ENCODE peak calls at places on chromosome 6, in five cellular contexts. One of them, this sample, is unnamed.

GRCh38 chr6:45477785-45478184 is 100.1 kb upstream of the SUPT3H start:
- DNase-seq in heart right ventricle: no peak
- DNase-seq in ovary: no peak
- DNase-seq in stomach: no peak
- DNase-seq in upper lobe of left lung: no peak
- DNase-seq in this sample: no peak

GRCh38 chr6:112251170-112251945 is 3.0 kb downstream of the LAMA4 start:
- DNase-seq in stomach: no peak
- DNase-seq in ovary: peak; percentile 50
- DNase-seq in heart right ventricle: peak; percentile 23
- DNase-seq in upper lobe of left lung: no peak
- DNase-seq in this sample: no peak

GRCh38 chr6:16450821-16451220 is 212.4 kb downstream of the GMPR start:
- DNase-seq in ovary: no peak
- DNase-seq in heart right ventricle: no peak
- DNase-seq in upper lobe of left lung: no peak
- DNase-seq in stomach: no peak
- DNase-seq in this sample: no peak

GRCh38 chr6:37602360-37602759 is 95.3 kb downstream of the MDGA1 start:
- DNase-seq in heart right ventricle: no peak
- DNase-seq in ovary: no peak
- DNase-seq in upper lobe of left lung: no peak
- DNase-seq in stomach: no peak
- DNase-seq in this sample: no peak

GRCh38 chr6:32882879-32883250 is 28.9 kb downstream of the PSMB9 start:
- DNase-seq in heart right ventricle: no peak
- DNase-seq in ovary: no peak
- DNase-seq in stomach: no peak
- DNase-seq in upper lobe of left lung: no peak
- DNase-seq in this sample: no peak

GRCh38 chr6:96015321-96015790 is 418 bp upstream of the FUT9 start:
- DNase-seq in stomach: peak; percentile 81
- DNase-seq in heart right ventricle: no peak
- DNase-seq in ovary: no peak
- DNase-seq in upper lobe of left lung: peak; percentile 59
- DNase-seq in this sample: no peak

GRCh38 chr6:121607716-121608115 is 172.3 kb downstream of the GJA1 start:
- DNase-seq in upper lobe of left lung: no peak
- DNase-seq in stomach: no peak
- DNase-seq in heart right ventricle: no peak
- DNase-seq in ovary: no peak
- DNase-seq in this sample: no peak

GRCh38 chr6:67594366-67594765 is 1040.7 kb upstream of the ADGRB3 start:
- DNase-seq in stomach: no peak
- DNase-seq in heart right ventricle: no peak
- DNase-seq in ovary: no peak
- DNase-seq in upper lobe of left lung: no peak
- DNase-seq in this sample: no peak

GRCh38 chr6:22025468-22026159 is 271.2 kb downstream of the PRL start:
- DNase-seq in heart right ventricle: no peak
- DNase-seq in stomach: no peak
- DNase-seq in upper lobe of left lung: no peak
- DNase-seq in ovary: peak; percentile 35
- DNase-seq in this sample: no peak

GRCh38 chr6:89944826-89945407 is 50.6 kb downstream of the GJA10 start:
- DNase-seq in ovary: no peak
- DNase-seq in upper lobe of left lung: no peak
- DNase-seq in stomach: no peak
- DNase-seq in heart right ventricle: no peak
- DNase-seq in this sample: no peak

GRCh38 chr6:89025633-89026032 is 54.9 kb upstream of the PNRC1 start:
- DNase-seq in stomach: no peak
- DNase-seq in upper lobe of left lung: no peak
- DNase-seq in heart right ventricle: no peak
- DNase-seq in ovary: no peak
- DNase-seq in this sample: no peak

GRCh38 chr6:10954590-10955010 is 67.7 kb downstream of the SYCP2L start:
- DNase-seq in upper lobe of left lung: peak; percentile 92
- DNase-seq in stomach: peak; percentile 75
- DNase-seq in ovary: no peak
- DNase-seq in heart right ventricle: peak; percentile 78
- DNase-seq in this sample: no peak

GRCh38 chr6:29142349-29142748 is 28.4 kb upstream of the OR2J2 start:
- DNase-seq in heart right ventricle: no peak
- DNase-seq in ovary: no peak
- DNase-seq in stomach: no peak
- DNase-seq in upper lobe of left lung: no peak
- DNase-seq in this sample: no peak

GRCh38 chr6:127520061-127520460 is 926 bp upstream of the MTCL3 start:
- DNase-seq in ovary: no peak
- DNase-seq in heart right ventricle: no peak
- DNase-seq in upper lobe of left lung: no peak
- DNase-seq in stomach: no peak
- DNase-seq in this sample: no peak

GRCh38 chr6:130970839-130971410 is 92.1 kb downstream of the EPB41L2 start:
- DNase-seq in upper lobe of left lung: no peak
- DNase-seq in stomach: no peak
- DNase-seq in heart right ventricle: no peak
- DNase-seq in ovary: no peak
- DNase-seq in this sample: no peak

GRCh38 chr6:31663961-31664789 is 622 bp downstream of the GPANK1 start:
- DNase-seq in heart right ventricle: peak; percentile 29
- DNase-seq in upper lobe of left lung: no peak
- DNase-seq in stomach: no peak
- DNase-seq in ovary: peak; percentile 38
- DNase-seq in this sample: no peak

GRCh38 chr6:107666084-107666981 is 157.8 kb downstream of the SCML4 start:
- DNase-seq in ovary: no peak
- DNase-seq in stomach: no peak
- DNase-seq in upper lobe of left lung: no peak
- DNase-seq in heart right ventricle: no peak
- DNase-seq in this sample: no peak
- H3K4me3 ChIP-seq in ovary: no peak overlapping the region
- H3K4me3 ChIP-seq in stomach: no peak overlapping the region
- H3K4me3 ChIP-seq in upper lobe of left lung: no peak overlapping the region
- H3K4me3 ChIP-seq in heart right ventricle: no peak overlapping the region
- H3K4me3 ChIP-seq in this sample: no peak overlapping the region

GRCh38 chr6:4405609-4406212 is 270.3 kb upstream of the ECI2 start:
- DNase-seq in upper lobe of left lung: peak; percentile 14
- DNase-seq in ovary: no peak
- DNase-seq in stomach: no peak
- DNase-seq in heart right ventricle: no peak
- DNase-seq in this sample: no peak
- H3K27ac ChIP-seq in upper lobe of left lung: no peak overlapping the region
- H3K27ac ChIP-seq in ovary: no peak overlapping the region
- H3K27ac ChIP-seq in stomach: no peak overlapping the region
- H3K27ac ChIP-seq in heart right ventricle: no peak overlapping the region
- H3K27ac ChIP-seq in this sample: no peak overlapping the region

GRCh38 chr6:167947716-167948115 is 49.8 kb upstream of the KIF25 start:
- DNase-seq in ovary: no peak
- DNase-seq in heart right ventricle: no peak
- DNase-seq in stomach: no peak
- DNase-seq in upper lobe of left lung: no peak
- DNase-seq in this sample: no peak

GRCh38 chr6:167951781-167952511 is 45.5 kb upstream of the KIF25 start:
- DNase-seq in heart right ventricle: no peak
- DNase-seq in stomach: no peak
- DNase-seq in ovary: no peak
- DNase-seq in upper lobe of left lung: peak; percentile 75
- DNase-seq in this sample: no peak

GRCh38 chr6:167949121-167949684 is 48.3 kb upstream of the KIF25 start:
- DNase-seq in stomach: no peak
- DNase-seq in ovary: no peak
- DNase-seq in heart right ventricle: no peak
- DNase-seq in upper lobe of left lung: no peak
- DNase-seq in this sample: no peak

GRCh38 chr6:167945937-167946485 is 51.5 kb upstream of the KIF25 start:
- DNase-seq in ovary: no peak
- DNase-seq in stomach: no peak
- DNase-seq in upper lobe of left lung: no peak
- DNase-seq in heart right ventricle: no peak
- DNase-seq in this sample: no peak

GRCh38 chr6:167948716-167949115 is 48.8 kb upstream of the KIF25 start:
- DNase-seq in upper lobe of left lung: no peak
- DNase-seq in heart right ventricle: no peak
- DNase-seq in ovary: no peak
- DNase-seq in stomach: no peak
- DNase-seq in this sample: no peak
- H3K36me3 ChIP-seq in upper lobe of left lung: peaks cover 71% of the 10 kb centered on the region
- H3K36me3 ChIP-seq in heart right ventricle: peaks cover 100% of the 10 kb centered on the region
- H3K36me3 ChIP-seq in ovary: no peaks in the 10 kb centered on the region
- H3K36me3 ChIP-seq in stomach: peaks cover 98% of the 10 kb centered on the region
- H3K36me3 ChIP-seq in this sample: no peaks in the 10 kb centered on the region

GRCh38 chr6:87501809-87502572 is 29.2 kb downstream of the SLC35A1 start:
- DNase-seq in ovary: no peak
- DNase-seq in upper lobe of left lung: no peak
- DNase-seq in stomach: no peak
- DNase-seq in heart right ventricle: no peak
- DNase-seq in this sample: no peak

DNA sequence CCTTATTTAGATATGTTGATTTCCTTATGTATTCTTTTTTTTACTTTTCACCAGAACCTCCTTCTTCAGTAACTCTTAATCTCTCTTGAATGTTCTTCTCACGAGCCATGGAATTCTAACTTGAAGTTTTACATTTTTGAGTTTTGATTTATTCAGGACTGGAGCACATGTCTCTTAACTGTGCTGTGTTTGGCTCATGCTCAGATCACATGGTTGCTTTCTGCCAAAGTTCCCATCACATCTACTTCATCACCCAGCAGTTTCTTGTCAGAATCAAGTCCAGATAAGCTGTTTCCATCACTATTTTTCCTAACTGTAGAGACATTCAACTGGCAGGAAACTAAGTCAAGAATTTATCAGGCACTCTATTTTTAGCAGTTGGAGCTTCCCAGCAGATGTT is 31.7 kb downstream of the SLC35A1 start:
- DNase-seq in heart right ventricle: no peak
- DNase-seq in ovary: no peak
- DNase-seq in stomach: no peak
- DNase-seq in upper lobe of left lung: no peak
- DNase-seq in this sample: no peak
- H3K4me3 ChIP-seq in heart right ventricle: no peak overlapping the region
- H3K4me3 ChIP-seq in ovary: no peak overlapping the region
- H3K4me3 ChIP-seq in stomach: no peak overlapping the region
- H3K4me3 ChIP-seq in upper lobe of left lung: no peak overlapping the region
- H3K4me3 ChIP-seq in this sample: no peak overlapping the region

GRCh38 chr6:53771780-53772624 is 22.8 kb upstream of the LRRC1 start:
- DNase-seq in upper lobe of left lung: no peak
- DNase-seq in heart right ventricle: no peak
- DNase-seq in ovary: no peak
- DNase-seq in stomach: no peak
- DNase-seq in this sample: no peak
- H3K27ac ChIP-seq in upper lobe of left lung: no peak overlapping the region
- H3K27ac ChIP-seq in heart right ventricle: no peak overlapping the region
- H3K27ac ChIP-seq in ovary: no peak overlapping the region
- H3K27ac ChIP-seq in stomach: no peak overlapping the region
- H3K27ac ChIP-seq in this sample: no peak overlapping the region

GRCh38 chr6:136699358-136699757 is 92.9 kb downstream of the MAP3K5 start:
- DNase-seq in upper lobe of left lung: no peak
- DNase-seq in ovary: no peak
- DNase-seq in stomach: no peak
- DNase-seq in heart right ventricle: no peak
- DNase-seq in this sample: no peak

GRCh38 chr6:136693090-136693489 is 99.2 kb downstream of the MAP3K5 start:
- DNase-seq in ovary: no peak
- DNase-seq in heart right ventricle: no peak
- DNase-seq in upper lobe of left lung: no peak
- DNase-seq in stomach: no peak
- DNase-seq in this sample: no peak

GRCh38 chr6:136696783-136697364 is 95.4 kb downstream of the MAP3K5 start:
- DNase-seq in upper lobe of left lung: no peak
- DNase-seq in heart right ventricle: no peak
- DNase-seq in stomach: no peak
- DNase-seq in ovary: no peak
- DNase-seq in this sample: no peak

GRCh38 chr6:136696238-136696637 is 96.0 kb downstream of the MAP3K5 start:
- DNase-seq in upper lobe of left lung: no peak
- DNase-seq in heart right ventricle: no peak
- DNase-seq in stomach: no peak
- DNase-seq in ovary: peak; percentile 49
- DNase-seq in this sample: no peak

DNA sequence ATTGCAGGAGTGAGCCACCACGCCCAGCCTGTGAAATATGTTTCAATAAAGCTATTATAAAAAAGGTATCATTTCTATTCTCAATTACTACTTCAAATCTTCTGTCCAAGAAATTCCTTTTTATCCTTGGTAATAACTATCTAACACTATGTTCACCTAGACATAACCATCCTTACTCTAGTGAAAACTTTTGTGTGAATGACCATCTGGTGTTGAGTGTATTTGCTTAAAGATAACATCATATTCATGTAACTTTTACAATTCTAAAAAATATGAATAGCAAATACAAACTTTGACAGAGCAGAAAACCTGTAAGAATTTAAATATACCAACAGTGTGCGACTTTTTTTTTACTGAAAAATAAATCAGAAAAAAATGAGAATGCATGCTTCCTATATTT is 96.9 kb downstream of the MAP3K5 start:
- DNase-seq in upper lobe of left lung: no peak
- DNase-seq in stomach: no peak
- DNase-seq in heart right ventricle: no peak
- DNase-seq in ovary: no peak
- DNase-seq in this sample: no peak
- H3K36me3 ChIP-seq in upper lobe of left lung: peaks cover 4% of the 10 kb centered on the region
- H3K36me3 ChIP-seq in stomach: peaks cover 54% of the 10 kb centered on the region
- H3K36me3 ChIP-seq in heart right ventricle: peaks cover 44% of the 10 kb centered on the region
- H3K36me3 ChIP-seq in ovary: no peaks in the 10 kb centered on the region
- H3K36me3 ChIP-seq in this sample: no peaks in the 10 kb centered on the region

GRCh38 chr6:27161946-27162603 is 85.4 kb upstream of the PRSS16 start:
- DNase-seq in upper lobe of left lung: no peak
- DNase-seq in stomach: no peak
- DNase-seq in ovary: peak; percentile 29
- DNase-seq in heart right ventricle: no peak
- DNase-seq in this sample: no peak
- H3K4me3 ChIP-seq in upper lobe of left lung: no peak overlapping the region
- H3K4me3 ChIP-seq in stomach: no peak overlapping the region
- H3K4me3 ChIP-seq in ovary: no peak overlapping the region
- H3K4me3 ChIP-seq in heart right ventricle: no peak overlapping the region
- H3K4me3 ChIP-seq in this sample: no peak overlapping the region

This sample was measured in vagina.